ENCODE peak calls at places on chromosome 4, in four cellular contexts. N is mammary epithelial cell, H is hepatocyte, G is Peyer's patch. A is an unnamed sample.

GRCh38 chr4:26826721-26827120 is 33.9 kb upstream of the STIM2 start:
- DNase-seq in G (peak; percentile 63), N (no peak), H (no peak), A (no peak)

GRCh38 chr4:147088141-147088540 is 142.5 kb upstream of the TTC29 start:
- DNase-seq in H (no peak), G (no peak), N (no peak), A (no peak)

GRCh38 chr4:123555500-123556273 is 159.1 kb downstream of the SPRY1 start:
- DNase-seq in H (peak; percentile 92), N (peak; percentile 81), G (peak; percentile 81), A (peak; percentile 94)

GRCh38 chr4:2343476-2343875 is 75.0 kb downstream of the ZFYVE28 start:
- DNase-seq in N (no peak), H (no peak), G (no peak), A (peak; percentile 57)

GRCh38 chr4:185708348-185708747 is 103.6 kb downstream of the SORBS2 start:
- DNase-seq in G (no peak), H (no peak), N (peak; percentile 71), A (no peak)

GRCh38 chr4:107721436-107722090 is 1.5 kb upstream of the PAPSS1 start:
- DNase-seq in H (peak; percentile 22), N (no peak), G (peak; percentile 56), A (no peak)

GRCh38 chr4:10664408-10664807 is 20.2 kb downstream of the CLNK start:
- DNase-seq in G (no peak), H (peak; percentile 28), N (peak; percentile 45), A (no peak)

GRCh38 chr4:119489305-119489704 is 139.3 kb downstream of the PDE5A start:
- DNase-seq in G (no peak), H (no peak), N (no peak), A (no peak)

GRCh38 chr4:56127698-56128097 is 179.0 kb downstream of the CEP135 start:
- DNase-seq in G (no peak), H (no peak), N (no peak), A (no peak)

GRCh38 chr4:94507281-94507680 is 55.5 kb downstream of the PDLIM5 start:
- DNase-seq in G (no peak), H (no peak), N (peak; percentile 37), A (no peak)

GRCh38 chr4:139841464-139842195 is 176.0 kb downstream of the MGST2 start:
- DNase-seq in G (peak; percentile 63), N (no peak), H (peak; percentile 64), A (no peak)

GRCh38 chr4:1870328-1870577 is 940 bp upstream of the NSD2 start:
- DNase-seq in H (peak; percentile 93), N (peak; percentile 88), G (peak; percentile 95), A (peak; percentile 91)

GRCh38 chr4:38275331-38275821 is 315.2 kb downstream of the PTTG2 start:
- DNase-seq in H (peak; percentile 50), G (no peak), N (peak; percentile 64), A (no peak)

GRCh38 chr4:161929966-161930365 is 233.8 kb downstream of the FSTL5 start:
- DNase-seq in H (no peak), N (peak; percentile 68), G (no peak), A (no peak)

GRCh38 chr4:10013722-10014121 is 7.6 kb downstream of the SLC2A9 start:
- DNase-seq in N (peak; percentile 43), H (peak; percentile 70), G (peak; percentile 80), A (no peak)

GRCh38 chr4:112153222-112153791 is 8.1 kb downstream of the FAM241A start:
- DNase-seq in N (no peak), G (no peak), H (no peak), A (no peak)

GRCh38 chr4:133969202-133969873 is 232.3 kb downstream of the PABPC4L start:
- DNase-seq in N (peak; percentile 9), H (peak; percentile 13), G (no peak), A (no peak)

GRCh38 chr4:39353478-39354177 is 12.5 kb downstream of the RFC1 start:
- DNase-seq in G (no peak), H (peak; percentile 20), N (peak; percentile 48), A (no peak)

GRCh38 chr4:20266215-20267082 is 14.7 kb downstream of the SLIT2 start:
- DNase-seq in H (no peak), G (no peak), N (no peak), A (no peak)

GRCh38 chr4:37865450-37865849 is 25.4 kb upstream of the TBC1D1 start:
- DNase-seq in N (no peak), G (no peak), H (no peak), A (no peak)

GRCh38 chr4:26273308-26273980 is 47.4 kb upstream of the RBPJ start:
- DNase-seq in N (no peak), H (peak; percentile 41), G (no peak), A (no peak)

GRCh38 chr4:61373901-61374611 is 173.9 kb downstream of the ADGRL3 start:
- DNase-seq in G (no peak), H (no peak), N (peak; percentile 61), A (no peak)

DNA sequence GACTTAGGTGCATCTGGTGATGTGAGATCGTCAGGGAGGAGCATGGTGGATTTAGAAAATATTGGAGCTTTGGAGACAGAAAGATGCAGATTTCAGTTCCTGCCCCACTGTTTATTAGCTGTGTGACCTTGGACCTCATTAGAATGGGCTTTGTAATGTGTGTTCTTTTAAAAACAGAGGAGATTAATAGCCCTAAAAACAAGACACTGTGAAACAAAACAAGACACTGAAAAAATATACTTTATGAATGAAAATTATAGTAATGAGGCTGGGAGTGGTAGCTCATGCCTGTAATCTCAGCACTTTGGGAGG is 79.5 kb downstream of the EVC start:
- DNase-seq in N (no peak), G (no peak), H (no peak), A (no peak)
- TF ChIP-seq CTCF in N (no peak), G (no peak), H (no peak), A (peak; percentile 14)

GRCh38 chr4:76012388-76012801 is 5.1 kb upstream of the CXCL9 start:
- DNase-seq in H (no peak), G (no peak), N (peak; percentile 17), A (no peak)
- H3K27ac ChIP-seq in H (peak overlapping the region; percentile 78), G (peak overlapping the region; percentile 14), N (peak overlapping the region; percentile 62), A (peak overlapping the region; percentile 1)

DNA sequence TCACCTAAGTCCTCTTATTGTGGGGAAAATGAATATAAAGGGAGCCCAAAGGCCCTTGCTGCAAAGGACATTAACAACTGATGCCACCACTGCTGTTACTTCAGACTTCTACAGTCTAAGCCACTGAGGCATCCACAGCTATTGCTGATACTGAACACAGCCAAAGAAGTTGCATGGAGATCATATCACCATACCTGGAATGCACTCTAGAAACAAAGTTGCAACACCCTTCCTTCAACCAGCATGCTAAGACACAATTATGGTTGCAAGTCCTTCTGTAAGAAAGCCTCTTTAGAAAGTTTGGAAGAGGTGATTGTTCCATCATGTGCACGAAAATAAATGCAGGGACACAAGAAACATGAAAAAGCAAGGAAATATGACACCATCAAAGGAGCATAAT is 105.7 kb upstream of the SH3RF1 start:
- DNase-seq in G (no peak), N (no peak), H (no peak), A (no peak)
- TF ChIP-seq CTCF in G (no peak), N (no peak), H (no peak), A (no peak)

DNA sequence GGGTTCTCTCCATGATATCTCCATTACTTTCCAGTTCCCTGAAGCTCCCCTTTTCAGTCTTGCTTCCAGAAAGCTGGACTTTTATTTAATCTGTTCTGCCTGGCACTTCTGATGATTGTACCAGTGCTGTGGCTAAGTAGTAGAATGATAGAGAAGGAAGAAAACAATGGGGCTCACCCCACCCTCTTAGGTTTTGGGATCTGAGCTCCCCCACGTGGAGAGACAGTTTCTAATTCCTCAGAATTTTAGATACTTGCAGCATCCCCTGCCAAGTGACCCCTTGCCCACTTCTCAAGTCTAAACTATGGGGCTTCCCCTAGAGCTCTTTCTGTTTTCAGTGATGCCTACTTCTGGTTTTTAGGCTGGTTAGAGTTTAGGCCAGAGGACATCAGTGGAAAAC is 73.9 kb downstream of the GC start:
- DNase-seq in N (no peak), G (no peak), H (no peak), A (no peak)
- H3K27ac ChIP-seq in N (no peak overlapping the region), G (no peak overlapping the region), H (no peak overlapping the region), A (no peak overlapping the region)

DNA sequence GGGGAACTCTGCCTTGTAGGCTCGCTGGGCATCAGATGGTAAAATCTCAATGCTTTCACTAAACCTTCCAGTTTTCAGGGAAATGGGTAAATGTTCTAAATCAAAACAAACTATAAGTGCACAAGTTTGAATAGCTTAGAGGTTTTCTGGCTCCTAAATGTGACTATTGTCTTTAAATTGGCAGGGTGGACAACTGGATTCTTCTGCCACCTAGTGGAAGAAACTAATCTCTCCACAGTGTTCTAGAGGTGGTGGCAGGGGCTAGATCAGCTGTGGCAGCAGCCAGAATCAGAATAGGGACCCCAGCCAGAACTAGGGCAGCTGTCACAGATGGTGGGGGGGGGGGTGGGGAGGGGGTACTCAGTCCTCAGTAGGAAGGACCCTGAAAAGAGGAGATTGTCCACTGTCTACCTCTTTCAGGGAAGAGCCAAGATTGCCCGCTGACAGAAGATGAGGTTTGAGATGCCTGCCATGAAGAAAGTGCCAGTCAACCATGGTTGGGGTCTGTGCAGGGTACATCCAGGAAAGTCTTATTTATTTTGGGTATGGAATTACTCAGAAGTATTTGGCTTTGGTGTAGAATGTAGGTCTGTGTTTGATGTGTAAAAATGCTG is 201.4 kb downstream of the CCNG2 start:
- DNase-seq in G (no peak), N (peak; percentile 37), H (peak; percentile 71), A (no peak)
- TF ChIP-seq CTCF in G (peak; percentile 56), N (peak; percentile 74), H (peak; percentile 70), A (peak; percentile 41)

DNA sequence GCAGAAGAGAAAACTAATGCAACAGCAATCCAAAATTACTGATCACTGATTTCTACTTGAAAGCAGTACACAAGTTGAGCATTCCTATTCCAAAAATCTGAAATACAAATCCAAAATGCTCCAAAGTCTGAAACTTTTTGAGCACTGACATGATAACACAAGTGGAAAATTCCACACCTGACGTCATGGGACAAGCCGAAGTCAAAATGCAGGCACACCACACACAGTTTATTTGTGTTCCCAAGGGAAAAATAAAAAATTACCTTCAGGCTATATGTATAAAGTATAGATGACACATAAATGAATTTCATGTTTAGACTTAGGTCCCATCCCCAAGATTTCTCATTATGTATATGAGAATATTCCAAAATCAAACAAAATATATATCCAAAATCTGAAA is 20.7 kb downstream of the ANKRD50 start:
- DNase-seq in H (no peak), N (no peak), G (no peak), A (no peak)
- H3K27ac ChIP-seq in H (no peak overlapping the region), N (no peak overlapping the region), G (no peak overlapping the region), A (no peak overlapping the region)

DNA sequence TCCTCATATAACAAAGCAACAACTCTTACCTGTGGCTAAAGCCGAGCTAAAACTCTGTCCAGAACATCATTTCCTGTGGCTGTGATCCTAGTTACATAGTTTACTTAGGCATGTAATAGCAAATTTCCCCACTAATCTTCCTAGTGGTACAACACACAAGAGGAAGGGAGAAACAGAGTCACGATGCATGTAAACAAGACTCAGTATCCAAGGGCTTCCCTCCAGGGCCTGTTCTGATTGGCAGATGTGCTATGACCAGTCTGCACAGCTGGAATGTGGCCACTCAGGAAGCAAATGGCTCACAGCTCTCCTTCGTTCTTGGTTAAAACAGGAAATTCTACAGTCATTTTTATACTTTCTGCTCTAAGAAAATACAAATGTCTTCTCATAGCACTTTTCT is 49.2 kb upstream of the PRSS48 start:
- DNase-seq in N (peak; percentile 84), H (peak; percentile 51), G (no peak), A (peak; percentile 83)
- TF ChIP-seq CTCF in N (no peak), H (no peak), G (no peak), A (no peak)

A was measured in coronary artery.